ENCODE peak calls at places on chromosomes 4 and X, in nine cellular contexts. E, G, N, O, K, A, R, Z and M are unnamed samples.

GRCh38 chr4:68175562-68176155 is 46.0 kb upstream of the TMPRSS11F start:
- DNase-seq in E (no peak), G (peak), N (no peak), O (peak), K (no peak), A (no peak), R (no peak), Z (no peak), M (no peak)

GRCh38 chr4:81512371-81512770 is 40.7 kb upstream of the RASGEF1B start:
- DNase-seq in E (no peak), G (no peak), N (no peak), O (no peak), K (no peak), A (no peak), R (no peak), Z (no peak), M (no peak)

GRCh38 chr4:168388890-168389289 is 70.3 kb upstream of the DDX60 start:
- DNase-seq in E (no peak), G (no peak), N (no peak), O (no peak), K (no peak), A (no peak), R (no peak), Z (no peak), M (no peak)

GRCh38 chr4:122747068-122747467 is 14.6 kb downstream of the BBS12 start:
- DNase-seq in E (no peak), G (no peak), N (no peak), O (no peak), K (no peak), A (no peak), R (no peak), Z (no peak), M (no peak)

GRCh38 chr4:82268050-82268825 is 105.6 kb downstream of the HNRNPD start:
- DNase-seq in E (no peak), G (peak), N (peak), O (peak), K (no peak), A (no peak), R (peak), Z (peak), M (peak)

GRCh38 chr4:55386073-55386472 is 9.7 kb upstream of the TMEM165 start:
- DNase-seq in E (no peak), G (no peak), N (no peak), O (peak), K (no peak), A (no peak), R (no peak), Z (no peak), M (no peak)

GRCh38 chr4:5705672-5706310 is 2.6 kb downstream of the EVC2 start:
- DNase-seq in E (no peak), G (no peak), N (no peak), O (no peak), K (no peak), A (no peak), R (no peak), Z (no peak), M (no peak)

GRCh38 chrX:24391362-24391761 is 30.9 kb downstream of the SUPT20HL1 start:
- DNase-seq in E (no peak), G (no peak), N (no peak), O (no peak), K (no peak), A (no peak), R (no peak), Z (no peak), M (no peak)

GRCh38 chr4:102299708-102300107 is 45.6 kb downstream of the SLC39A8 start:
- DNase-seq in E (no peak), G (peak), N (peak), O (peak), K (no peak), A (no peak), R (no peak), Z (no peak), M (no peak)

GRCh38 chr4:128658214-128658621 is 151.3 kb upstream of the JADE1 start:
- DNase-seq in E (no peak), G (no peak), N (no peak), O (no peak), K (no peak), A (no peak), R (no peak), Z (no peak), M (no peak)

GRCh38 chrX:10618911-10619310 is 1.5 kb downstream of the MID1 start:
- DNase-seq in E (no peak), G (no peak), N (no peak), O (no peak), K (no peak), A (no peak), R (no peak), Z (no peak), M (no peak)

GRCh38 chrX:9182041-9182440 is 148.1 kb upstream of the FAM9B start:
- DNase-seq in E (no peak), G (no peak), N (no peak), O (no peak), K (no peak), A (no peak), R (no peak), Z (no peak), M (no peak)

GRCh38 chr4:4606321-4606720 is 64.5 kb upstream of the STX18 start:
- DNase-seq in E (no peak), G (no peak), N (no peak), O (no peak), K (no peak), A (no peak), R (no peak), Z (no peak), M (no peak)

GRCh38 chrX:51336584-51336983 is 4.0 kb downstream of the NUDT10 start:
- DNase-seq in E (no peak), G (peak), N (no peak), O (peak), K (no peak), A (no peak), R (no peak), Z (no peak), M (no peak)

GRCh38 chrX:40076750-40077149 is 21.0 kb downstream of the BCOR start:
- DNase-seq in E (no peak), G (no peak), N (no peak), O (no peak), K (no peak), A (no peak), R (no peak), Z (no peak), M (no peak)

GRCh38 chr4:6680372-6681034 is 13.2 kb upstream of the S100P start:
- DNase-seq in E (no peak), G (no peak), N (no peak), O (no peak), K (no peak), A (no peak), R (no peak), Z (no peak), M (no peak)

GRCh38 chrX:19670321-19670750 is 155.0 kb upstream of the MAP3K15 start:
- DNase-seq in E (no peak), G (no peak), N (no peak), O (no peak), K (no peak), A (no peak), R (no peak), Z (no peak), M (no peak)

GRCh38 chrX:10106801-10107200 is 50.0 kb upstream of the CLCN4 start:
- DNase-seq in E (no peak), G (no peak), N (no peak), O (no peak), K (no peak), A (no peak), R (no peak), Z (peak), M (no peak)

GRCh38 chr4:8618961-8619720 is 26.6 kb downstream of the CPZ start:
- DNase-seq in E (no peak), G (no peak), N (no peak), O (no peak), K (no peak), A (no peak), R (peak), Z (no peak), M (no peak)

GRCh38 chrX:9770319-9770718 is 4.7 kb upstream of the GPR143 start:
- DNase-seq in E (no peak), G (no peak), N (no peak), O (no peak), K (no peak), A (no peak), R (no peak), Z (no peak), M (no peak)

GRCh38 chr4:152590179-152591031 is 54.5 kb upstream of the FBXW7 start:
- DNase-seq in E (no peak), G (no peak), N (no peak), O (no peak), K (peak), A (no peak), R (no peak), Z (no peak), M (no peak)

GRCh38 chr4:92333056-92333455 is 29.3 kb downstream of the GRID2 start:
- DNase-seq in E (no peak), G (no peak), N (no peak), O (no peak), K (no peak), A (no peak), R (no peak), Z (no peak), M (no peak)

GRCh38 chr4:168656946-168657473 is 160.2 kb downstream of the PALLD start:
- DNase-seq in E (no peak), G (no peak), N (no peak), O (no peak), K (no peak), A (no peak), R (no peak), Z (no peak), M (no peak)

GRCh38 chr4:153534792-153535629 is 68.9 kb downstream of the TMEM131L start:
- DNase-seq in E (no peak), G (no peak), N (no peak), O (no peak), K (peak), A (no peak), R (no peak), Z (no peak), M (no peak)

GRCh38 chr4:6271701-6272465 is 2.2 kb downstream of the WFS1 start:
- DNase-seq in E (no peak), G (no peak), N (peak), O (no peak), K (no peak), A (no peak), R (peak), Z (peak), M (peak)

GRCh38 chrX:129782015-129782495 is 2.3 kb downstream of the SASH3 start:
- DNase-seq in E (no peak), G (no peak), N (no peak), O (no peak), K (no peak), A (no peak), R (no peak), Z (no peak), M (no peak)

GRCh38 chr4:22741744-22742143 is 49.0 kb downstream of the GBA3 start:
- DNase-seq in E (no peak), G (no peak), N (no peak), O (no peak), K (no peak), A (no peak), R (no peak), Z (no peak), M (no peak)

GRCh38 chr4:55781341-55781740 is 38.2 kb upstream of the EXOC1L start:
- DNase-seq in E (no peak), G (no peak), N (no peak), O (no peak), K (no peak), A (no peak), R (no peak), Z (no peak), M (no peak)

GRCh38 chr4:659851-660250 is 14.2 kb downstream of the ATP5ME start:
- DNase-seq in E (no peak), G (no peak), N (no peak), O (no peak), K (no peak), A (no peak), R (peak), Z (no peak), M (peak)

GRCh38 chrX:154541896-154542722 is 4.5 kb downstream of the G6PD start:
- DNase-seq in E (no peak), G (peak), N (peak), O (peak), K (no peak), A (no peak), R (peak), Z (peak), M (peak)

GRCh38 chr4:60241886-60242285 is 958.2 kb upstream of the ADGRL3 start:
- DNase-seq in E (no peak), G (no peak), N (no peak), O (no peak), K (no peak), A (no peak), R (no peak), Z (no peak), M (no peak)

GRCh38 chrX:120736989-120737388 is 107.1 kb upstream of the C1GALT1C1 start:
- DNase-seq in E (no peak), G (no peak), N (no peak), O (no peak), K (no peak), A (no peak), R (no peak), Z (no peak), M (no peak)

GRCh38 chrX:17535229-17535628 is 160.2 kb downstream of the NHS start:
- DNase-seq in E (no peak), G (no peak), N (peak), O (peak), K (no peak), A (no peak), R (no peak), Z (peak), M (peak)

GRCh38 chrX:1507511-1508463 is 29.2 kb downstream of the P2RY8 start:
- DNase-seq in E (no peak), G (no peak), N (no peak), O (no peak), K (peak), A (no peak), R (no peak), Z (peak), M (peak)

GRCh38 chrX:805988-806387 is 175.4 kb downstream of the SHOX start:
- DNase-seq in E (no peak), G (no peak), N (no peak), O (no peak), K (peak), A (no peak), R (no peak), Z (no peak), M (no peak)

GRCh38 chr4:174036111-174036510 is 247.4 kb downstream of the FBXO8 start:
- DNase-seq in E (no peak), G (no peak), N (no peak), O (no peak), K (no peak), A (no peak), R (no peak), Z (no peak), M (no peak)

GRCh38 chr4:29131304-29131703 is 1588.9 kb upstream of the PCDH7 start:
- DNase-seq in E (no peak), G (no peak), N (no peak), O (peak), K (no peak), A (no peak), R (no peak), Z (no peak), M (no peak)

GRCh38 chr4:77284036-77284435 is 127.0 kb downstream of the CCNG2 start:
- DNase-seq in E (no peak), G (no peak), N (no peak), O (no peak), K (no peak), A (no peak), R (no peak), Z (no peak), M (no peak)

GRCh38 chr4:77286906-77287305 is 129.9 kb downstream of the CCNG2 start:
- DNase-seq in E (no peak), G (no peak), N (no peak), O (no peak), K (no peak), A (no peak), R (no peak), Z (no peak), M (no peak)
- TF ChIP-seq POLR2A in E (no peak), G (no peak), N (no peak), O (no peak), K (no peak), A (no peak), R (no peak), Z (no peak), M (no peak)

DNA sequence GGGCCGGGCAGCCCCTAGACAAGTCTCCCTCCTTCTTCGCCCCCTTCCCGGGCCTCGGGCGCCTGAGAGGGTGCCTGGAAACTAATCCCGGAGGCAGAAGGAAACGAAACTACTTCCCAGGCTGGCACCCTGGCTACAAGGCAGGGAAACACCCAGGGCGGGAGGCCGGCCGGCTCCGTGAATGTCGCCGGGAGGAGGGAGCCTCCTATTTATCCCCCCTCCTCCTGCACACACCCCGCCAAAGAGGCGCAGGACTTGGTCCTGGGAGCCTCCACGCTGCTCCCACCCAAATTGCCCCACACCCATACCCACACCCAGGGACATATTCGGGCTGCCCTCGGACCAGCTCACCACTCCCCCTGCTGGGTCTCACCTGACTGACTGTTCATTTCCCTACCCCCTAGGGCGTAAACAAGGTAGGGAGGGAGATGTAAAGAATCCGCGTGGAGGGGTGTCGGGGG is at the start of gene BTC:
- DNase-seq in E (no peak), G (peak), N (peak), O (peak), K (no peak), A (no peak), R (peak), Z (peak), M (peak)
- TF ChIP-seq POLR2A in E (no peak), G (peak), N (no peak), O (no peak), K (no peak), A (no peak), R (no peak), Z (no peak), M (peak)

GRCh38 chr4:76949293-76950051 is at the start of gene SEPTIN11:
- DNase-seq in E (peak), G (peak), N (peak), O (peak), K (peak), A (peak), R (peak), Z (peak), M (peak)

GRCh38 chr4:76950846-76951321 is 1.3 kb downstream of the SEPTIN11 start:
- DNase-seq in E (no peak), G (peak), N (no peak), O (no peak), K (no peak), A (no peak), R (peak), Z (peak), M (no peak)

GRCh38 chr4:76947369-76947768 is 2.2 kb upstream of the SEPTIN11 start:
- DNase-seq in E (no peak), G (no peak), N (no peak), O (no peak), K (no peak), A (no peak), R (no peak), Z (no peak), M (no peak)

GRCh38 chr4:76950052-76950845 is 697 bp downstream of the SEPTIN11 start:
- DNase-seq in E (no peak), G (peak), N (peak), O (no peak), K (no peak), A (no peak), R (peak), Z (peak), M (peak)

GRCh38 chr4:76948441-76949292 is 885 bp upstream of the SEPTIN11 start:
- DNase-seq in E (no peak), G (peak), N (peak), O (peak), K (no peak), A (no peak), R (peak), Z (peak), M (peak)
- TF ChIP-seq POLR2A in E (no peak), G (no peak), N (no peak), O (no peak), K (no peak), A (no peak), R (no peak), Z (peak), M (peak)

GRCh38 chr4:1991087-1991486 is 17.7 kb downstream of the NELFA start:
- DNase-seq in E (no peak), G (no peak), N (no peak), O (no peak), K (no peak), A (no peak), R (no peak), Z (no peak), M (no peak)

GRCh38 chr4:1991596-1992434 is 17.0 kb downstream of the NELFA start:
- DNase-seq in E (no peak), G (no peak), N (peak), O (no peak), K (no peak), A (no peak), R (no peak), Z (no peak), M (no peak)

GRCh38 chr4:1993169-1993516 is 15.6 kb downstream of the NELFA start:
- DNase-seq in E (no peak), G (no peak), N (no peak), O (no peak), K (no peak), A (no peak), R (no peak), Z (no peak), M (no peak)

GRCh38 chr4:1990676-1991075 is 18.1 kb downstream of the NELFA start:
- DNase-seq in E (no peak), G (no peak), N (no peak), O (no peak), K (no peak), A (no peak), R (no peak), Z (no peak), M (no peak)

GRCh38 chr4:1992468-1993168 is 16.2 kb downstream of the NELFA start:
- DNase-seq in E (no peak), G (no peak), N (no peak), O (no peak), K (no peak), A (peak), R (no peak), Z (no peak), M (no peak)
- TF ChIP-seq POLR2A in E (no peak), G (no peak), N (no peak), O (no peak), K (no peak), A (no peak), R (no peak), Z (no peak), M (no peak)

GRCh38 chr4:125314676-125315570 is at the start of gene FAT4:
- DNase-seq in E (peak), G (peak), N (peak), O (peak), K (peak), A (peak), R (peak), Z (peak), M (peak)
- TF ChIP-seq POLR2A in E (peak), G (peak), N (no peak), O (no peak), K (no peak), A (no peak), R (peak), Z (peak), M (peak)

DNA sequence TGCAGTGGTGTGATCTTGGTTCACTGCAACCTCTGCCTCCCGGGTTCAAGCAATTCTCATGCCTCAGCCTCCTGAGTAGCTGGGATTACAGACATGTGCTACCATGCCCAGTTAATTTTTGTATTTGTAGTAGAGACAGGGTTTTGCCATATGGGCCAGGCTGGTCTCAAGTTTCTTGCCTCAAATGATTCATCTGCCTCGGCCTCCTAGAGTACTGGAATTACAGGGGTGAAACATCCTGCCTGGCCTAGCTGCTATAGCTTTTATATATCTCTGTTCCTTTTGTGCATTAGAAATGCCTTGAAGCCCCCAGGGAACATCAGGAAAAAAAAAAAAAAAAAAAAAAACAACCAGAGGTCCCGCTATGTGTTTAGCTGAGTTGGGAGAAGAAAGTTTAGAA is 34.8 kb downstream of the UBE2K start:
- DNase-seq in E (no peak), G (no peak), N (no peak), O (no peak), K (no peak), A (no peak), R (no peak), Z (no peak), M (no peak)
- TF ChIP-seq POLR2A in E (no peak), G (no peak), N (no peak), O (no peak), K (no peak), A (no peak), R (no peak), Z (no peak), M (no peak)